ENCODE peak calls at places on chromosome 3, in seven cellular contexts. U, O, D, N, Y, A and T are unnamed samples.

GRCh38 chr3:184039414-184039813 is 7.9 kb downstream of the HTR3D start:
- DNase-seq in U (no peak), D (no peak), N (no peak), A (peak), O (no peak), Y (no peak), T (no peak)

GRCh38 chr3:126683506-126683905 is 20.5 kb upstream of the CHCHD6 start:
- DNase-seq in U (peak), N (no peak), A (no peak), D (no peak), O (no peak), Y (no peak), T (no peak)

GRCh38 chr3:125062904-125063618 is 7.3 kb upstream of the HEG1 start:
- DNase-seq in Y (no peak), D (no peak), N (no peak), O (no peak), U (no peak), A (peak), T (peak)

GRCh38 chr3:159947220-159947619 is 41.4 kb upstream of the IL12A start:
- DNase-seq in A (peak), U (no peak), D (no peak), N (no peak), O (no peak), Y (no peak), T (no peak)

GRCh38 chr3:139555249-139555648 is 15.7 kb upstream of the RBP1 start:
- DNase-seq in O (no peak), U (no peak), D (no peak), Y (no peak), N (no peak), A (peak), T (no peak)

GRCh38 chr3:160869825-160870224 is 113.8 kb downstream of the PPM1L start:
- DNase-seq in A (no peak), N (no peak), U (peak), D (no peak), O (no peak), Y (no peak), T (no peak)

GRCh38 chr3:133444071-133444774 is 44.4 kb downstream of the BFSP2 start:
- DNase-seq in N (no peak), D (no peak), A (peak), O (no peak), U (no peak), Y (no peak), T (no peak)

GRCh38 chr3:195250473-195251251 is 20.3 kb downstream of the XXYLT1 start:
- DNase-seq in Y (no peak), N (no peak), U (no peak), D (no peak), A (no peak), O (no peak), T (no peak)

GRCh38 chr3:9111349-9112265 is 137.8 kb downstream of the SRGAP3 start:
- DNase-seq in D (peak), U (no peak), Y (peak), A (peak), N (no peak), O (peak), T (no peak)

GRCh38 chr3:155568295-155568694 is 176.6 kb downstream of the PLCH1 start:
- DNase-seq in Y (no peak), D (no peak), A (no peak), N (no peak), U (no peak), O (no peak), T (no peak)

GRCh38 chr3:23071758-23072157 is 131.4 kb upstream of the UBE2E2 start:
- DNase-seq in D (peak), U (no peak), A (no peak), N (no peak), Y (no peak), O (no peak), T (no peak)

GRCh38 chr3:186281172-186281571 is 80.9 kb downstream of the DGKG start:
- DNase-seq in O (no peak), U (no peak), Y (no peak), A (peak), D (no peak), N (no peak), T (no peak)

GRCh38 chr3:157785071-157785826 is 282.0 kb upstream of the VEPH1 start:
- DNase-seq in O (no peak), U (peak), A (peak), Y (no peak), D (no peak), N (no peak), T (no peak)

GRCh38 chr3:119508172-119508845 is 10.0 kb downstream of the TIMMDC1 start:
- DNase-seq in Y (no peak), N (no peak), U (no peak), A (no peak), D (no peak), O (peak), T (no peak)

GRCh38 chr3:190491533-190492054 is 22.3 kb upstream of the IL1RAP start:
- DNase-seq in N (no peak), D (no peak), U (no peak), A (peak), O (peak), Y (no peak), T (no peak)

GRCh38 chr3:25412269-25412668 is 15.8 kb upstream of the RARB start:
- DNase-seq in N (no peak), Y (no peak), D (no peak), U (no peak), A (peak), O (no peak), T (no peak)

GRCh38 chr3:170865209-170866094 is 4.5 kb downstream of the RPL22L1 start:
- DNase-seq in Y (no peak), U (no peak), N (no peak), D (no peak), O (no peak), A (no peak), T (no peak)

GRCh38 chr3:87333393-87333892 is 57.1 kb upstream of the POU1F1 start:
- DNase-seq in U (no peak), A (peak), Y (no peak), N (no peak), D (no peak), O (no peak), T (no peak)

GRCh38 chr3:36796896-36797295 is 32.5 kb upstream of the DCLK3 start:
- DNase-seq in A (peak), D (no peak), N (no peak), O (no peak), Y (no peak), U (no peak), T (no peak)

GRCh38 chr3:103918336-103918735 is 1448.4 kb upstream of the ALCAM start:
- DNase-seq in A (no peak), N (no peak), U (no peak), O (no peak), Y (no peak), D (no peak), T (no peak)

GRCh38 chr3:99842826-99843589 is 25.3 kb downstream of the CMSS1 start:
- DNase-seq in O (no peak), Y (no peak), N (no peak), U (peak), D (peak), A (peak), T (no peak)

GRCh38 chr3:38662544-38662943 is 13.1 kb upstream of the SCN5A start:
- DNase-seq in U (no peak), O (no peak), A (peak), D (no peak), N (no peak), Y (peak), T (no peak)

GRCh38 chr3:123388811-123389210 is 60.1 kb downstream of the ADCY5 start:
- DNase-seq in A (no peak), O (no peak), Y (no peak), D (no peak), U (no peak), N (no peak), T (no peak)

GRCh38 chr3:6108957-6109356 is 752.0 kb upstream of the GRM7 start:
- DNase-seq in D (no peak), O (no peak), N (no peak), Y (no peak), A (no peak), U (no peak), T (no peak)

GRCh38 chr3:172885704-172886103 is 135.2 kb downstream of the ECT2 start:
- DNase-seq in A (no peak), O (no peak), D (no peak), Y (no peak), N (no peak), U (no peak), T (no peak)

GRCh38 chr3:150309557-150309956 is 98.5 kb upstream of the TSC22D2 start:
- DNase-seq in O (no peak), D (no peak), Y (no peak), N (no peak), U (no peak), A (peak), T (no peak)